ENCODE peak calls at places on chromosomes 7 and 10, in ten cellular contexts. One of them, this sample, is unnamed. For H3K36me3, the result is how much of the 10 kb centered on the place peaks cover.

GRCh38 chr7:95318501-95318900 is 5.8 kb downstream of the PON1 start:
- DNase-seq in CD8-positive, alpha-beta T cell: no peak
- DNase-seq in breast epithelium: no peak
- DNase-seq in spleen: no peak
- DNase-seq in left ventricle myocardium inferior: no peak
- DNase-seq in ovary: no peak
- DNase-seq in pancreas: no peak
- DNase-seq in fibroblast of lung: no peak
- DNase-seq in endodermal cell: no peak
- DNase-seq in HCT116: no peak
- DNase-seq in this sample: no peak

GRCh38 chr10:97882142-97883091 is 32.8 kb downstream of the GOLGA7B start:
- DNase-seq in CD8-positive, alpha-beta T cell: no peak
- DNase-seq in breast epithelium: peak
- DNase-seq in spleen: peak
- DNase-seq in left ventricle myocardium inferior: no peak
- DNase-seq in ovary: no peak
- DNase-seq in pancreas: peak
- DNase-seq in fibroblast of lung: peak
- DNase-seq in endodermal cell: no peak
- DNase-seq in HCT116: peak
- DNase-seq in this sample: peak

GRCh38 chr10:132109341-132110072 is 43.8 kb downstream of the JAKMIP3 start:
- DNase-seq in CD8-positive, alpha-beta T cell: no peak
- DNase-seq in breast epithelium: peak
- DNase-seq in spleen: no peak
- DNase-seq in left ventricle myocardium inferior: peak
- DNase-seq in ovary: peak
- DNase-seq in pancreas: no peak
- DNase-seq in fibroblast of lung: no peak
- DNase-seq in endodermal cell: peak
- DNase-seq in HCT116: no peak
- DNase-seq in this sample: no peak

GRCh38 chr10:61904711-61905445 is 3.4 kb downstream of the ARID5B start:
- DNase-seq in CD8-positive, alpha-beta T cell: peak
- DNase-seq in breast epithelium: peak
- DNase-seq in spleen: no peak
- DNase-seq in left ventricle myocardium inferior: no peak
- DNase-seq in ovary: peak
- DNase-seq in pancreas: peak
- DNase-seq in fibroblast of lung: peak
- DNase-seq in endodermal cell: peak
- DNase-seq in HCT116: no peak
- DNase-seq in this sample: no peak

GRCh38 chr7:100972002-100972347 is 2.6 kb downstream of the MUC12 start:
- DNase-seq in CD8-positive, alpha-beta T cell: no peak
- DNase-seq in breast epithelium: no peak
- DNase-seq in spleen: no peak
- DNase-seq in left ventricle myocardium inferior: no peak
- DNase-seq in ovary: no peak
- DNase-seq in pancreas: no peak
- DNase-seq in fibroblast of lung: no peak
- DNase-seq in endodermal cell: no peak
- DNase-seq in HCT116: no peak
- DNase-seq in this sample: no peak

GRCh38 chr10:129622736-129623135 is 155.7 kb downstream of the MGMT start:
- DNase-seq in CD8-positive, alpha-beta T cell: no peak
- DNase-seq in breast epithelium: no peak
- DNase-seq in spleen: no peak
- DNase-seq in left ventricle myocardium inferior: no peak
- DNase-seq in ovary: no peak
- DNase-seq in pancreas: no peak
- DNase-seq in fibroblast of lung: peak
- DNase-seq in endodermal cell: no peak
- DNase-seq in HCT116: no peak
- DNase-seq in this sample: no peak

GRCh38 chr7:1854521-1855395 is 184.7 kb downstream of the ELFN1 start:
- DNase-seq in CD8-positive, alpha-beta T cell: no peak
- DNase-seq in breast epithelium: no peak
- DNase-seq in spleen: peak
- DNase-seq in left ventricle myocardium inferior: peak
- DNase-seq in ovary: peak
- DNase-seq in pancreas: peak
- DNase-seq in fibroblast of lung: no peak
- DNase-seq in endodermal cell: peak
- DNase-seq in HCT116: no peak
- DNase-seq in this sample: peak

GRCh38 chr10:46096426-46096825 is 50.4 kb upstream of the MSMB start:
- DNase-seq in CD8-positive, alpha-beta T cell: no peak
- DNase-seq in breast epithelium: no peak
- DNase-seq in spleen: no peak
- DNase-seq in left ventricle myocardium inferior: no peak
- DNase-seq in ovary: no peak
- DNase-seq in pancreas: no peak
- DNase-seq in fibroblast of lung: no peak
- DNase-seq in endodermal cell: no peak
- DNase-seq in HCT116: no peak
- DNase-seq in this sample: no peak

GRCh38 chr10:76415559-76415958 is 984.1 kb downstream of the LRMDA start:
- DNase-seq in CD8-positive, alpha-beta T cell: no peak
- DNase-seq in breast epithelium: no peak
- DNase-seq in spleen: no peak
- DNase-seq in left ventricle myocardium inferior: no peak
- DNase-seq in ovary: no peak
- DNase-seq in pancreas: no peak
- DNase-seq in fibroblast of lung: no peak
- DNase-seq in endodermal cell: no peak
- DNase-seq in HCT116: no peak
- DNase-seq in this sample: no peak

GRCh38 chr7:150432915-150433892 is 17.2 kb upstream of the GIMAP8 start:
- DNase-seq in CD8-positive, alpha-beta T cell: no peak
- DNase-seq in breast epithelium: no peak
- DNase-seq in spleen: no peak
- DNase-seq in left ventricle myocardium inferior: no peak
- DNase-seq in ovary: no peak
- DNase-seq in pancreas: no peak
- DNase-seq in fibroblast of lung: no peak
- DNase-seq in endodermal cell: peak
- DNase-seq in HCT116: no peak
- DNase-seq in this sample: no peak

GRCh38 chr7:90266808-90267207 is 21.8 kb downstream of the CFAP69 start:
- DNase-seq in CD8-positive, alpha-beta T cell: no peak
- DNase-seq in breast epithelium: no peak
- DNase-seq in spleen: no peak
- DNase-seq in left ventricle myocardium inferior: no peak
- DNase-seq in ovary: peak
- DNase-seq in pancreas: no peak
- DNase-seq in fibroblast of lung: peak
- DNase-seq in endodermal cell: no peak
- DNase-seq in HCT116: no peak
- DNase-seq in this sample: no peak

GRCh38 chr7:22219036-22219435 is 137.9 kb downstream of the RAPGEF5 start:
- DNase-seq in CD8-positive, alpha-beta T cell: no peak
- DNase-seq in breast epithelium: no peak
- DNase-seq in spleen: no peak
- DNase-seq in left ventricle myocardium inferior: no peak
- DNase-seq in ovary: no peak
- DNase-seq in pancreas: no peak
- DNase-seq in fibroblast of lung: no peak
- DNase-seq in endodermal cell: no peak
- DNase-seq in HCT116: no peak
- DNase-seq in this sample: no peak

GRCh38 chr7:140003913-140004382 is 58.8 kb downstream of the PARP12 start:
- DNase-seq in CD8-positive, alpha-beta T cell: no peak
- DNase-seq in breast epithelium: no peak
- DNase-seq in spleen: peak
- DNase-seq in left ventricle myocardium inferior: no peak
- DNase-seq in ovary: no peak
- DNase-seq in pancreas: no peak
- DNase-seq in fibroblast of lung: peak
- DNase-seq in endodermal cell: peak
- DNase-seq in HCT116: peak
- DNase-seq in this sample: no peak

GRCh38 chr7:149218469-149219420 is 20.7 kb upstream of the ZNF212 start:
- DNase-seq in CD8-positive, alpha-beta T cell: no peak
- DNase-seq in breast epithelium: no peak
- DNase-seq in spleen: no peak
- DNase-seq in left ventricle myocardium inferior: no peak
- DNase-seq in ovary: no peak
- DNase-seq in pancreas: no peak
- DNase-seq in fibroblast of lung: peak
- DNase-seq in endodermal cell: no peak
- DNase-seq in HCT116: no peak
- DNase-seq in this sample: no peak
- H3K36me3 ChIP-seq in CD8-positive, alpha-beta T cell: under half
- H3K36me3 ChIP-seq in breast epithelium: under half
- H3K36me3 ChIP-seq in spleen: half or more
- H3K36me3 ChIP-seq in left ventricle myocardium inferior: half or more
- H3K36me3 ChIP-seq in ovary: under half
- H3K36me3 ChIP-seq in pancreas: under half
- H3K36me3 ChIP-seq in fibroblast of lung: under half
- H3K36me3 ChIP-seq in endodermal cell: half or more
- H3K36me3 ChIP-seq in HCT116: under half
- H3K36me3 ChIP-seq in this sample: half or more

GRCh38 chr10:47308775-47309174 is 8.8 kb downstream of the GDF10 start:
- DNase-seq in CD8-positive, alpha-beta T cell: no peak
- DNase-seq in breast epithelium: no peak
- DNase-seq in spleen: no peak
- DNase-seq in left ventricle myocardium inferior: no peak
- DNase-seq in ovary: no peak
- DNase-seq in pancreas: no peak
- DNase-seq in fibroblast of lung: no peak
- DNase-seq in endodermal cell: no peak
- DNase-seq in HCT116: no peak
- DNase-seq in this sample: no peak

GRCh38 chr10:47311193-47311899 is 10.9 kb upstream of the GDF2 start:
- DNase-seq in CD8-positive, alpha-beta T cell: peak
- DNase-seq in breast epithelium: no peak
- DNase-seq in spleen: peak
- DNase-seq in left ventricle myocardium inferior: no peak
- DNase-seq in ovary: no peak
- DNase-seq in pancreas: peak
- DNase-seq in fibroblast of lung: peak
- DNase-seq in endodermal cell: no peak
- DNase-seq in HCT116: no peak
- DNase-seq in this sample: no peak

GRCh38 chr10:47307381-47307780 is 7.4 kb downstream of the GDF10 start:
- DNase-seq in CD8-positive, alpha-beta T cell: no peak
- DNase-seq in breast epithelium: no peak
- DNase-seq in spleen: no peak
- DNase-seq in left ventricle myocardium inferior: no peak
- DNase-seq in ovary: no peak
- DNase-seq in pancreas: no peak
- DNase-seq in fibroblast of lung: no peak
- DNase-seq in endodermal cell: no peak
- DNase-seq in HCT116: no peak
- DNase-seq in this sample: no peak

GRCh38 chr10:47310090-47310505 is 10.1 kb downstream of the GDF10 start:
- DNase-seq in CD8-positive, alpha-beta T cell: no peak
- DNase-seq in breast epithelium: no peak
- DNase-seq in spleen: peak
- DNase-seq in left ventricle myocardium inferior: no peak
- DNase-seq in ovary: no peak
- DNase-seq in pancreas: no peak
- DNase-seq in fibroblast of lung: no peak
- DNase-seq in endodermal cell: no peak
- DNase-seq in HCT116: no peak
- DNase-seq in this sample: no peak

GRCh38 chr10:47309403-47310089 is 9.5 kb downstream of the GDF10 start:
- DNase-seq in CD8-positive, alpha-beta T cell: no peak
- DNase-seq in breast epithelium: no peak
- DNase-seq in spleen: no peak
- DNase-seq in left ventricle myocardium inferior: no peak
- DNase-seq in ovary: no peak
- DNase-seq in pancreas: no peak
- DNase-seq in fibroblast of lung: no peak
- DNase-seq in endodermal cell: peak
- DNase-seq in HCT116: no peak
- DNase-seq in this sample: no peak
- TF ChIP-seq CTCF in CD8-positive, alpha-beta T cell: peak
- TF ChIP-seq CTCF in breast epithelium: no peak
- TF ChIP-seq CTCF in spleen: no peak
- TF ChIP-seq CTCF in left ventricle myocardium inferior: peak
- TF ChIP-seq CTCF in ovary: no peak
- TF ChIP-seq CTCF in pancreas: no peak
- TF ChIP-seq CTCF in fibroblast of lung: peak
- TF ChIP-seq CTCF in endodermal cell: peak
- TF ChIP-seq CTCF in HCT116: peak
- TF ChIP-seq CTCF in this sample: no peak

DNA sequence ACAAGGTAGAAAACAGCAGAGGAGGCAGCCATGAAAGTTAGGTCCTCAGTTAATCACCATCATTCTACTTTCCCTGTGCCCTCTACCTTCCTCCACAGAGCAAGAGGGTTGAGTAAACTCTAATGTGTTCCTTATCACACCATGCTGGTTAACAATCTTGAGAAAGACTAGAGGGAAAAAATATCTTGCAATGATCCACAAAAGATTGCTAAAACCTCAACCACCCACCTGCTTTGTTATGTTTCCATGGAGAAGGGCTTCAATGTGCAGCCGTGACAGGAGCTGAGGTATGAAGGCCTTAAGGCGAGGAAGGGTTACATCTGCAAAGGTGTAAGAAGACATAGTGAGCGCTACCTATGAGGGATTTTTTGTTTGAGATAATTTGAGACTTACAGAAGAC is 103.9 kb downstream of the IDE start:
- DNase-seq in CD8-positive, alpha-beta T cell: no peak
- DNase-seq in breast epithelium: no peak
- DNase-seq in spleen: no peak
- DNase-seq in left ventricle myocardium inferior: no peak
- DNase-seq in ovary: no peak
- DNase-seq in pancreas: no peak
- DNase-seq in fibroblast of lung: no peak
- DNase-seq in endodermal cell: no peak
- DNase-seq in HCT116: no peak
- DNase-seq in this sample: no peak
- H3K36me3 ChIP-seq in CD8-positive, alpha-beta T cell: under half
- H3K36me3 ChIP-seq in breast epithelium: under half
- H3K36me3 ChIP-seq in spleen: under half
- H3K36me3 ChIP-seq in left ventricle myocardium inferior: half or more
- H3K36me3 ChIP-seq in ovary: under half
- H3K36me3 ChIP-seq in pancreas: under half
- H3K36me3 ChIP-seq in fibroblast of lung: under half
- H3K36me3 ChIP-seq in endodermal cell: half or more
- H3K36me3 ChIP-seq in HCT116: under half
- H3K36me3 ChIP-seq in this sample: half or more

DNA sequence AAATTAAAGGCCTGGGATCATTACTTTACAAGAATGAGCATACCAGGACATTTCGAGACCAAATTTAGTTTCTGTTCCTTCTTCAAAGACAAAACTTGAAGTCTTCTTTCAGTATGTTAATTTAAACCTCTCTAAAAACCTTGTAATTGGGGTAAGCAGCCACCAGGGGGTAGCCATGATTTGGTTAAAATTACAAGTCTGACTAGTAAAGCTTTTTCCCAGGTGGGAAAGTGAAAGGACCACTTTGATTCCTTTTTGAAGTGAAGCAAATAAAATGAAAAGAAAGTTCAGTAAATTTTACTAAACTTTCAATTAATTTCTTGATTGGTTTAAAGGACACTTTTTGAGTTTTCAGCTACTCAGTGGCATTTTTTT is 294.3 kb downstream of the BBS9 start:
- DNase-seq in CD8-positive, alpha-beta T cell: no peak
- DNase-seq in breast epithelium: no peak
- DNase-seq in spleen: no peak
- DNase-seq in left ventricle myocardium inferior: no peak
- DNase-seq in ovary: no peak
- DNase-seq in pancreas: no peak
- DNase-seq in fibroblast of lung: no peak
- DNase-seq in endodermal cell: peak
- DNase-seq in HCT116: peak
- DNase-seq in this sample: no peak
- TF ChIP-seq CTCF in CD8-positive, alpha-beta T cell: peak
- TF ChIP-seq CTCF in breast epithelium: no peak
- TF ChIP-seq CTCF in spleen: peak
- TF ChIP-seq CTCF in left ventricle myocardium inferior: peak
- TF ChIP-seq CTCF in ovary: no peak
- TF ChIP-seq CTCF in pancreas: no peak
- TF ChIP-seq CTCF in fibroblast of lung: peak
- TF ChIP-seq CTCF in endodermal cell: peak
- TF ChIP-seq CTCF in HCT116: peak
- TF ChIP-seq CTCF in this sample: peak